ENCODE peak calls at places on chromosomes 13 and 19, in seven cellular contexts. L is BJ; I is body of pancreas; O is iPS DF 19.7; X is cardiac fibroblast; J is GM03348; C is activated naive CD8-positive, alpha-beta T cell treated with anti-CD3 and anti-CD28 coated beads, Interleukin-2, amount 50 U/mL, for 24 hours. S is an unnamed sample.

GRCh38 chr13:27161980-27162379 is 9.6 kb downstream of the USP12 start:
- DNase-seq in L (no peak), I (no peak), O (no peak), X (peak), J (no peak), C (no peak), S (no peak)

GRCh38 chr19:49678970-49679831 is 2.1 kb downstream of the PRMT1 start:
- DNase-seq in L (no peak), I (no peak), O (no peak), X (no peak), J (no peak), C (no peak), S (peak)

GRCh38 chr19:38452430-38453366 is 19.2 kb downstream of the RYR1 start:
- DNase-seq in L (no peak), I (no peak), O (peak), X (no peak), J (no peak), C (peak), S (peak)

GRCh38 chr13:75352641-75353327 is 129.2 kb downstream of the TBC1D4 start:
- DNase-seq in L (no peak), I (no peak), O (no peak), X (no peak), J (no peak), C (no peak), S (no peak)

GRCh38 chr19:35249848-35250711 is 1.3 kb downstream of the LSR start:
- DNase-seq in L (no peak), I (no peak), O (no peak), X (no peak), J (no peak), C (no peak), S (no peak)

GRCh38 chr13:33639640-33640080 is 178.3 kb upstream of the RFC3 start:
- DNase-seq in L (no peak), I (no peak), O (no peak), X (no peak), J (no peak), C (peak), S (no peak)

GRCh38 chr19:19655641-19656343 is 7.7 kb downstream of the ATP13A1 start:
- DNase-seq in L (no peak), I (no peak), O (no peak), X (no peak), J (no peak), C (no peak), S (no peak)

GRCh38 chr19:46076951-46077814 is 36.4 kb upstream of the IGFL4 start:
- DNase-seq in L (no peak), I (peak), O (peak), X (peak), J (peak), C (peak), S (peak)

GRCh38 chr13:76552373-76552772 is 333.8 kb downstream of the KCTD12 start:
- DNase-seq in L (no peak), I (no peak), O (no peak), X (no peak), J (no peak), C (no peak), S (no peak)

GRCh38 chr13:72953391-72953960 is 105.3 kb upstream of the KLF5 start:
- DNase-seq in L (no peak), I (peak), O (no peak), X (no peak), J (no peak), C (no peak), S (no peak)

GRCh38 chr13:25901460-25902376 is 150.1 kb downstream of the SHISA2 start:
- DNase-seq in L (no peak), I (no peak), O (no peak), X (peak), J (no peak), C (no peak), S (peak)

GRCh38 chr19:30738047-30738446 is 365.9 kb downstream of the ZNF536 start:
- DNase-seq in L (no peak), I (no peak), O (no peak), X (no peak), J (no peak), C (no peak), S (no peak)

GRCh38 chr19:17755533-17755885 is 4.2 kb downstream of the FCHO1 start:
- DNase-seq in L (no peak), I (no peak), O (no peak), X (no peak), J (no peak), C (no peak), S (no peak)

GRCh38 chr13:102913924-102914628 is 68.2 kb downstream of the ERCC5 start:
- DNase-seq in L (no peak), I (peak), O (no peak), X (peak), J (no peak), C (no peak), S (peak)

GRCh38 chr19:39412867-39413268 is 399 bp downstream of the PLEKHG2 start:
- DNase-seq in L (no peak), I (no peak), O (no peak), X (peak), J (peak), C (no peak), S (no peak)

GRCh38 chr19:33333615-33334014 is 31.3 kb upstream of the CEBPA start:
- DNase-seq in L (no peak), I (no peak), O (no peak), X (no peak), J (no peak), C (no peak), S (no peak)

GRCh38 chr13:28129911-28130693 is 8.2 kb upstream of the PAN3 start:
- DNase-seq in L (no peak), I (no peak), O (no peak), X (peak), J (no peak), C (no peak), S (no peak)

GRCh38 chr19:43524922-43525835 is 1.8 kb downstream of the ETHE1 start:
- DNase-seq in L (no peak), I (peak), O (no peak), X (peak), J (peak), C (peak), S (peak)

GRCh38 chr13:109243311-109243951 is 543.0 kb downstream of the IRS2 start:
- DNase-seq in L (peak), I (peak), O (no peak), X (peak), J (peak), C (no peak), S (peak)

GRCh38 chr19:31316201-31316951 is 32.9 kb downstream of the TSHZ3 start:
- DNase-seq in L (no peak), I (peak), O (no peak), X (peak), J (peak), C (no peak), S (no peak)

GRCh38 chr13:21014666-21015170 is 46.7 kb downstream of the LATS2 start:
- DNase-seq in L (peak), I (no peak), O (no peak), X (peak), J (peak), C (no peak), S (peak)

GRCh38 chr19:47225746-47226425 is 5.1 kb downstream of the BBC3 start:
- DNase-seq in L (no peak), I (peak), O (no peak), X (peak), J (peak), C (peak), S (peak)

GRCh38 chr13:82560889-82561288 is 1321.4 kb downstream of the SLITRK1 start:
- DNase-seq in L (no peak), I (no peak), O (no peak), X (no peak), J (no peak), C (no peak), S (no peak)

GRCh38 chr19:16142032-16142580 is 1.4 kb upstream of the HSH2D start:
- DNase-seq in L (no peak), I (no peak), O (no peak), X (no peak), J (no peak), C (no peak), S (no peak)

GRCh38 chr13:71464673-71465072 is 402.3 kb downstream of the DACH1 start:
- DNase-seq in L (no peak), I (no peak), O (no peak), X (no peak), J (no peak), C (no peak), S (no peak)

GRCh38 chr19:1469936-1470863 is 8.8 kb downstream of the C19orf25 start:
- DNase-seq in L (no peak), I (no peak), O (no peak), X (no peak), J (peak), C (peak), S (peak)

GRCh38 chr13:68987585-68987984 is 1120.0 kb upstream of the ATXN8OS start:
- DNase-seq in L (no peak), I (no peak), O (no peak), X (no peak), J (no peak), C (no peak), S (no peak)

GRCh38 chr19:29596080-29596479 is 10.0 kb upstream of the POP4 start:
- DNase-seq in L (no peak), I (no peak), O (no peak), X (no peak), J (no peak), C (no peak), S (peak)

GRCh38 chr19:538641-539428 is 5.0 kb upstream of the GZMM start:
- DNase-seq in L (no peak), I (no peak), O (no peak), X (no peak), J (no peak), C (no peak), S (no peak)

GRCh38 chr19:495440-496332 is 600 bp upstream of the MADCAM1 start:
- DNase-seq in L (no peak), I (no peak), O (no peak), X (peak), J (peak), C (peak), S (peak)

GRCh38 chr19:40592170-40592569 is 9.0 kb upstream of the LTBP4 start:
- DNase-seq in L (no peak), I (peak), O (no peak), X (peak), J (no peak), C (no peak), S (peak)

GRCh38 chr13:108352599-108352998 is 83.1 kb downstream of the TNFSF13B start:
- DNase-seq in L (no peak), I (no peak), O (no peak), X (peak), J (no peak), C (no peak), S (no peak)

GRCh38 chr13:46553521-46553885 is 533 bp downstream of the LRCH1 start:
- DNase-seq in L (no peak), I (peak), O (no peak), X (no peak), J (no peak), C (no peak), S (no peak)

GRCh38 chr13:45297456-45298205 is 43.4 kb downstream of the TPT1 start:
- DNase-seq in L (no peak), I (no peak), O (no peak), X (no peak), J (no peak), C (no peak), S (no peak)

GRCh38 chr13:37652596-37652995 is 54.0 kb upstream of the POSTN start:
- DNase-seq in L (no peak), I (no peak), O (no peak), X (no peak), J (no peak), C (no peak), S (no peak)

GRCh38 chr19:49338023-49338677 is 2.9 kb downstream of the CD37 start:
- DNase-seq in L (no peak), I (no peak), O (no peak), X (no peak), J (no peak), C (peak), S (no peak)

GRCh38 chr13:20193142-20193923 is 595 bp upstream of the GJB2 start:
- DNase-seq in L (no peak), I (no peak), O (no peak), X (no peak), J (peak), C (no peak), S (no peak)

S was measured in SJCRH30.